ENCODE peak calls at places on chromosomes 1 and 21, in seven cellular contexts. G is kidney epithelial cell, O is epithelial cell of esophagus, X is fibroblast of pulmonary artery, Q is stomach, T is heart left ventricle, R is upper lobe of right lung. K is an unnamed sample.

GRCh38 chr1:24149854-24150227 is 6.9 kb upstream of the IL22RA1 start:
- DNase-seq in G (peak; percentile 10), O (peak; percentile 95), Q (peak; percentile 58), X (peak; percentile 52), T (no peak), R (no peak), K (no peak)

GRCh38 chr1:11838349-11839272 is 9.0 kb downstream of the NPPA start:
- DNase-seq in Q (peak; percentile 75), X (peak; percentile 67), R (peak; percentile 83), O (peak; percentile 64), T (peak; percentile 78), G (no peak), K (no peak)

GRCh38 chr1:112689196-112689841 is 14.9 kb downstream of the MOV10 start:
- DNase-seq in T (no peak), R (no peak), O (no peak), X (no peak), Q (no peak), G (no peak), K (no peak)

GRCh38 chr1:98101364-98101763 is 180.5 kb upstream of the DPYD start:
- DNase-seq in T (no peak), G (no peak), Q (no peak), R (no peak), O (no peak), X (no peak), K (no peak)

GRCh38 chr1:241926141-241926540 is 31.4 kb upstream of the BECN2 start:
- DNase-seq in G (no peak), T (no peak), O (no peak), R (no peak), X (no peak), Q (no peak), K (no peak)

GRCh38 chr1:169475806-169476205 is 9.9 kb downstream of the SLC19A2 start:
- DNase-seq in Q (no peak), T (no peak), G (no peak), R (no peak), X (no peak), O (no peak), K (no peak)

GRCh38 chr1:63294797-63295594 is 27.4 kb upstream of the FOXD3 start:
- DNase-seq in G (no peak), X (no peak), T (no peak), Q (no peak), R (no peak), O (no peak), K (no peak)

GRCh38 chr21:33396966-33397365 is 6.2 kb upstream of the IFNGR2 start:
- DNase-seq in Q (no peak), R (no peak), T (peak; percentile 37), X (peak; percentile 84), O (peak; percentile 40), G (no peak), K (no peak)

GRCh38 chr1:224650329-224650728 is 34.2 kb downstream of the CNIH3 start:
- DNase-seq in O (no peak), R (no peak), G (no peak), T (no peak), X (no peak), Q (no peak), K (no peak)

GRCh38 chr1:228445867-228446584 is 29.4 kb upstream of the TRIM17 start:
- DNase-seq in G (no peak), R (no peak), O (peak; percentile 52), Q (no peak), T (no peak), X (peak; percentile 69), K (no peak)

GRCh38 chr21:36981049-36981391 is 14.6 kb upstream of the HLCS start:
- DNase-seq in X (no peak), O (no peak), G (no peak), Q (no peak), T (no peak), R (no peak), K (no peak)
- H3K4me3 ChIP-seq in X (no peak overlapping the region), O (peak overlapping the region; percentile 40), G (peak overlapping the region; percentile 43), Q (peak overlapping the region; percentile 47), T (peak overlapping the region; percentile 58), R (peak overlapping the region; percentile 53), K (peak overlapping the region; percentile 39)

DNA sequence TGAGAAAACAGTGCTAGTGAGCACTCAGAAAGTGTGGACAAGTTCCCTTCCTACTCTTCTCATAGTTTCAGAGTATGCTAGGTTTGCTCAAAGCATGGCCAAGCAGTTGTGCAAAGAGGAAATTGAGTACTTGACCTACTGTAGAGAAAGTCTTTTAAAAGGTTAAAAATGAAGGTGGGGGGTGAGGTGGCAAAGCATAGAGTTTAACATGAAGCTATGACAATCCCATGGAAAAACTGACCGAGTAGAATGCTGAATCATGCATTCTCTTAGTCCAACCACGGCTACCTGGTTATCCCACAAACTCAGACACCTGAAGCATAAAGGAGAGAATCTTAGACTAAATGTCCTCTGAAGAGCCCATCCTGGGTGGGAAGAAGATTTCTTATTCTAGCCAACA is 79.9 kb downstream of the PTPN14 start:
- DNase-seq in G (no peak), X (no peak), Q (no peak), T (no peak), O (no peak), R (no peak), K (no peak)
- TF ChIP-seq CTCF in G (no peak), X (no peak), Q (no peak), T (no peak), O (no peak), R (no peak), K (no peak)

GRCh38 chr1:118989006-118989736 is 1.0 kb upstream of the TBX15 start:
- DNase-seq in R (no peak), G (no peak), Q (no peak), X (no peak), O (no peak), T (no peak), K (no peak)

GRCh38 chr1:118987431-118988185 is 535 bp downstream of the TBX15 start:
- DNase-seq in Q (no peak), O (no peak), T (no peak), G (no peak), X (no peak), R (no peak), K (no peak)

GRCh38 chr1:118986839-118987430 is 1.2 kb downstream of the TBX15 start:
- DNase-seq in T (no peak), R (no peak), O (no peak), Q (no peak), X (no peak), G (no peak), K (no peak)

GRCh38 chr1:118989878-118990378 is 1.8 kb upstream of the TBX15 start:
- DNase-seq in X (peak; percentile 43), O (no peak), R (no peak), G (no peak), Q (no peak), T (no peak), K (no peak)

DNA sequence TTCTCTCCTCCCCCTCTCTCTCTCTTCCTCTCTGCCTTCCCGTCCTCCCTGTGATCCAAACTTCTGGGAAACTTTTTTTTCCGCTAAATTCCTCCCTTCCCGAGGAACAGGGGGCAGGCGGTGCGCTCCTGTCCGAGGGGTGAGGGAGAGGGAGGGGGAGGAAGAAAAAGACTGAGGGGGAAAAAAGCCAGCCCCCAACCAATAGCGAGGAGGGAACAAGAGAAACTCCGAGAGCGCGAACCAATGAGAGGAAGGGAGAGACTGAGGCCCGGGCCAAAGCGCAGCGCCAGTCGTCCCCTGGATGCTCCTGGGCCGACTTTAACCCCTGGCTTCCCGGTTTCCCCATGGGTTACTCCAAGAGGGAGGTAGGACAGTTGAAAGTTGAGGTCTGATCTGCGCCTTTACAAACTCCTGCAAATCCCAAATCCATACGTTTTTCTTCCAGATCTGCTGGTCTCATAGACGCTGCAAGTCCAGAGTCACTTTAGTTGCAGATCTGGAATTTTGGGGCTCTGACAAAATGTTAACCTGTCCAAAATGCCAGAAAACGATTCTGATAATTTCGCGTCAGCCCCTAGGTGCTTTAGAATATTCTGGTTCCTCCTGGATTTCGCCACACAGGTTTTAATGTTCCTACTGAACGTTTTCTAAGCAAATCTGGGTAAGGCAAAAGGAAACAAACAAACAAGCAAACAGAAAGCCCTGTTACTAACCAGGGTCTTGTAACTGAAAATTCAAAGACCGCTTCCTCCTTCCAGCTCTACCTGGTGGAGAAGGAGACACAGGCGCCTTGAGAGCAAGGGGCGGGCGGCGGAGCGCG is at the start of gene TBX15:
- DNase-seq in X (no peak), O (no peak), R (no peak), Q (no peak), G (no peak), T (no peak), K (no peak)
- H3K4me3 ChIP-seq in X (peak within 1 kb of the TSS; percentile 41), O (no peak within 1 kb of the TSS), R (peak within 1 kb of the TSS; percentile 39), Q (peak within 1 kb of the TSS; percentile 46), G (no peak within 1 kb of the TSS), T (peak within 1 kb of the TSS; percentile 55), K (peak within 1 kb of the TSS; percentile 48)

DNA sequence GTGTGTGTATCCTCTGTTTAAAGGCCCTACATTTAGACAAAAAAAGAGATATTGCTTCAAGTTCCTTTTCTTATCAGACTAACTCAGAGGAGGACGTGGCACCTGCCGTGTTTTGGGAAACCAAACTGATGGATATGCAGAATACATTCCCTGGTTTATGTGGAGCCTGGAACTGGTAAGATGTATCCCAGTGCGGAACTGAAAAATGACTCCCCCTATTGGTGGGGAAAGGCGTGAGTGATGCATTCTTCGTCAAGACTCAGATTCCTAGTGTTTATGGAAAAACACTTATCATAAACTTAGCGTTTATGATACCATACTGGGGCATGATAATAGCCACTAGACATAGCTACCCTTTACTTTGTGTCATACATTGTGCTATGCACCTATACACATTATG is 154.2 kb downstream of the ZNF326 start:
- DNase-seq in Q (no peak), T (no peak), X (no peak), O (no peak), R (no peak), G (no peak), K (no peak)
- TF ChIP-seq CTCF in Q (no peak), T (no peak), X (no peak), O (no peak), R (no peak), G (no peak), K (no peak)

GRCh38 chr1:72434070-72434469 is 151.7 kb upstream of the NEGR1 start:
- DNase-seq in O (no peak), G (no peak), X (no peak), T (no peak), Q (no peak), R (no peak), K (no peak)

GRCh38 chr1:72439036-72439435 is 156.7 kb upstream of the NEGR1 start:
- DNase-seq in G (no peak), Q (no peak), O (peak; percentile 37), T (no peak), R (no peak), X (peak; percentile 35), K (no peak)

GRCh38 chr1:72435025-72435424 is 152.7 kb upstream of the NEGR1 start:
- DNase-seq in R (no peak), X (peak; percentile 17), O (peak; percentile 14), G (peak; percentile 61), T (no peak), Q (no peak), K (peak; percentile 7)

GRCh38 chr1:72442251-72442650 is 159.9 kb upstream of the NEGR1 start:
- DNase-seq in Q (no peak), T (no peak), X (peak; percentile 21), O (no peak), R (no peak), G (no peak), K (no peak)

DNA sequence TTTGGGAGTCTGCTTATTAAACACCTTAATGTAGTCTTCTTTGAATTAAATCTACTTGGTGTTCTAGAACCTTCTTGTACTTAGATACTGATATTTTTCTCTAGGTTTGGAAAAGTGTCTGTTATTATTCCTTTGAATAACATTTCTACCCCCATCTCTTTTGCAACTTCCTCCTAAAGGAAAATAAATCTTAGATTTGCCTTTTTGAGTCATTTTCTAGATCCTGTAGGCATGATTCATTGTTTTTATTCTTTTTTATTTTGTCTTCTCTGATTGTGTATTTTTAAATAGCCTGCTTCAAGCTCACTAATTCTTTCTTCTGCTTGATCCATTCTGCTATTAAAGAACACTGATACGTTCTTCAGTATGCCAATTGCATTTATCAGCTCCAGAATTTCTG is 155.9 kb upstream of the NEGR1 start:
- DNase-seq in G (no peak), R (no peak), T (no peak), O (no peak), X (peak; percentile 57), Q (no peak), K (no peak)
- H3K4me3 ChIP-seq in G (no peak overlapping the region), R (no peak overlapping the region), T (no peak overlapping the region), O (no peak overlapping the region), X (no peak overlapping the region), Q (no peak overlapping the region), K (no peak overlapping the region)

K was measured in HFF-Myc.